ENCODE peak calls at places on chromosomes 7 and 10, in eight cellular contexts. C is LoVo, M is cardiac muscle cell, X is lower lobe of right lung, P is left ventricle myocardium superior, N is esophagus squamous epithelium, D is foreskin fibroblast, Z is neural crest cell. E is an unnamed sample.
A peak's percentile ranks its signal among the peaks of the same experiment; 100 is the strongest.

GRCh38 chr7:94250124-94250523 is 144.6 kb upstream of the COL1A2 start:
- DNase-seq in X (no peak), Z (no peak), P (no peak), C (no peak), D (no peak), N (no peak), M (no peak), E (no peak)

GRCh38 chr7:21300692-21301091 is 127.2 kb upstream of the SP4 start:
- DNase-seq in D (no peak), Z (no peak), M (no peak), N (no peak), P (no peak), C (no peak), X (no peak), E (no peak)

GRCh38 chr10:97180986-97181385 is 4.8 kb downstream of the SLIT1 start:
- DNase-seq in P (no peak), M (no peak), D (no peak), N (no peak), Z (no peak), C (no peak), X (no peak), E (no peak)

GRCh38 chr7:25858562-25859411 is 293.2 kb upstream of the NFE2L3 start:
- DNase-seq in D (no peak), N (no peak), Z (peak; percentile 21), P (peak; percentile 29), X (no peak), M (no peak), C (peak; percentile 51), E (no peak)

GRCh38 chr7:158655931-158656441 is 48.6 kb downstream of the NCAPG2 start:
- DNase-seq in C (no peak), Z (no peak), X (no peak), D (no peak), N (no peak), M (no peak), P (no peak), E (no peak)

GRCh38 chr10:70348228-70348850 is 34.1 kb downstream of the LRRC20 start:
- DNase-seq in D (no peak), M (peak; percentile 30), N (no peak), P (peak; percentile 59), C (no peak), Z (no peak), X (no peak), E (no peak)

GRCh38 chr7:84021292-84021898 is 173.2 kb downstream of the SEMA3A start:
- DNase-seq in D (no peak), X (no peak), C (no peak), Z (no peak), N (no peak), P (no peak), M (peak; percentile 11), E (no peak)

GRCh38 chr7:24830440-24831050 is 73.3 kb upstream of the GSDME start:
- DNase-seq in Z (no peak), C (no peak), P (no peak), N (no peak), X (no peak), M (no peak), D (no peak), E (no peak)

GRCh38 chr7:100546868-100547800 is 8.1 kb downstream of the AGFG2 start:
- DNase-seq in N (no peak), D (no peak), X (no peak), Z (no peak), C (no peak), P (no peak), M (no peak), E (no peak)

GRCh38 chr7:156160811-156161210 is 348.5 kb upstream of the SHH start:
- DNase-seq in P (no peak), N (no peak), M (no peak), X (no peak), C (peak; percentile 37), Z (peak; percentile 14), D (no peak), E (no peak)

GRCh38 chr7:137633133-137633532 is 213.6 kb downstream of the DGKI start:
- DNase-seq in Z (no peak), M (no peak), N (no peak), P (no peak), X (no peak), C (no peak), D (no peak), E (no peak)

GRCh38 chr7:30453859-30454258 is 24.7 kb downstream of the NOD1 start:
- DNase-seq in X (no peak), C (no peak), D (no peak), M (no peak), N (no peak), Z (no peak), P (no peak), E (no peak)

GRCh38 chr10:2122431-2123124 is 385.3 kb upstream of the ADARB2 start:
- DNase-seq in D (no peak), Z (no peak), P (peak; percentile 40), X (no peak), M (no peak), N (no peak), C (no peak), E (no peak)

GRCh38 chr7:156764016-156764669 is 123.6 kb downstream of the RNF32 start:
- DNase-seq in P (peak; percentile 69), C (peak; percentile 60), X (peak; percentile 73), N (no peak), D (peak; percentile 67), Z (peak; percentile 45), M (peak; percentile 63), E (peak; percentile 56)

GRCh38 chr7:73433924-73434700 is 534 bp downstream of the FZD9 start:
- DNase-seq in P (no peak), M (no peak), Z (no peak), D (no peak), X (no peak), C (no peak), N (no peak), E (no peak)

GRCh38 chr10:122357685-122358084 is 16.8 kb upstream of the PLEKHA1 start:
- DNase-seq in N (no peak), P (no peak), X (no peak), D (no peak), M (no peak), C (no peak), Z (no peak), E (no peak)

GRCh38 chr10:72756674-72757385 is 64.9 kb downstream of the MCU start:
- DNase-seq in C (no peak), M (no peak), Z (no peak), P (no peak), X (no peak), N (no peak), D (no peak), E (no peak)

GRCh38 chr10:23095966-23096813 is 811 bp downstream of the MSRB2 start:
- DNase-seq in P (peak; percentile 62), C (peak; percentile 19), D (peak; percentile 52), Z (no peak), N (no peak), X (peak; percentile 54), M (peak; percentile 57), E (peak; percentile 43)

GRCh38 chr7:133358728-133359127 is 105.8 kb downstream of the EXOC4 start:
- DNase-seq in X (no peak), N (no peak), Z (no peak), M (no peak), D (no peak), P (no peak), C (no peak), E (no peak)

GRCh38 chr7:30027065-30027456 is 559 bp upstream of the FKBP14 start:
- DNase-seq in D (peak; percentile 36), N (no peak), M (no peak), C (peak; percentile 69), P (no peak), X (no peak), Z (no peak), E (no peak)

GRCh38 chr7:12943781-12944180 is 256.3 kb downstream of the ARL4A start:
- DNase-seq in N (no peak), X (no peak), C (no peak), Z (no peak), P (no peak), M (no peak), D (no peak), E (no peak)

GRCh38 chr7:7315851-7316250 is 133.5 kb downstream of the C1GALT1 start:
- DNase-seq in P (no peak), X (no peak), M (no peak), N (no peak), D (no peak), C (no peak), Z (no peak), E (no peak)

GRCh38 chr7:82158327-82158726 is 285.2 kb downstream of the CACNA2D1 start:
- DNase-seq in M (no peak), P (no peak), X (no peak), D (no peak), N (no peak), C (no peak), Z (no peak), E (no peak)

GRCh38 chr10:77925795-77926565 is 575 bp downstream of the DLG5 start:
- DNase-seq in C (peak; percentile 34), M (peak; percentile 71), Z (peak; percentile 35), P (peak; percentile 67), D (peak; percentile 17), X (peak; percentile 72), N (no peak), E (peak; percentile 45)

GRCh38 chr7:148964510-148965267 is 63.6 kb downstream of the PDIA4 start:
- DNase-seq in Z (no peak), N (no peak), M (no peak), C (no peak), P (no peak), X (no peak), D (no peak), E (no peak)

GRCh38 chr10:29949411-29950011 is 109.9 kb downstream of the JCAD start:
- DNase-seq in C (no peak), P (no peak), Z (no peak), M (no peak), D (peak; percentile 88), X (no peak), N (no peak), E (no peak)

GRCh38 chr10:78533093-78533492 is 499.4 kb downstream of the RPS24 start:
- DNase-seq in D (no peak), Z (no peak), N (no peak), C (no peak), X (peak; percentile 58), M (no peak), P (no peak), E (no peak)

GRCh38 chr7:30970594-30971094 is 6.9 kb downstream of the GHRHR start:
- DNase-seq in M (peak; percentile 75), P (no peak), D (no peak), Z (no peak), N (no peak), X (no peak), C (no peak), E (no peak)

GRCh38 chr10:3217301-3217700 is 44.7 kb upstream of the PITRM1 start:
- DNase-seq in P (no peak), Z (no peak), D (peak; percentile 47), C (no peak), M (no peak), N (no peak), X (no peak), E (no peak)

GRCh38 chr7:1425292-1426136 is 33.8 kb downstream of the MICALL2 start:
- DNase-seq in C (no peak), M (peak; percentile 20), D (no peak), P (no peak), Z (no peak), N (no peak), X (no peak), E (no peak)

GRCh38 chr10:79127151-79127961 is 58.6 kb downstream of the ZMIZ1 start:
- DNase-seq in D (peak; percentile 79), Z (no peak), N (no peak), M (peak; percentile 52), P (peak; percentile 85), X (peak; percentile 95), C (no peak), E (peak; percentile 76)

GRCh38 chr10:122495406-122496340 is 34.3 kb downstream of the HTRA1 start:
- DNase-seq in N (no peak), C (no peak), Z (no peak), M (peak; percentile 32), X (peak; percentile 70), P (peak; percentile 54), D (no peak), E (no peak)

GRCh38 chr10:78377362-78377761 is 343.7 kb downstream of the RPS24 start:
- DNase-seq in Z (no peak), P (no peak), N (no peak), M (no peak), X (no peak), D (no peak), C (no peak), E (no peak)